ENCODE peak calls at places on chromosomes 1 and 21, in five cellular contexts. J is GM23338, X is GM10248, K is mucosa of descending colon, M is fibroblast of lung. G is an unnamed sample.

GRCh38 chr1:69258842-69259241 is 308.9 kb upstream of the LRRC7 start:
- DNase-seq in J (no peak), M (no peak), X (no peak), K (no peak), G (no peak)

GRCh38 chr1:157240495-157241184 is 102.4 kb upstream of the ETV3 start:
- DNase-seq in X (no peak), M (no peak), K (peak; percentile 52), J (no peak), G (no peak)

GRCh38 chr21:45109831-45110492 is 35.6 kb downstream of the ADARB1 start:
- DNase-seq in J (no peak), M (peak; percentile 29), K (no peak), X (peak; percentile 82), G (peak; percentile 7)

GRCh38 chr1:212721388-212722247 is 22.0 kb upstream of the BATF3 start:
- DNase-seq in X (no peak), M (peak; percentile 89), J (no peak), K (no peak), G (no peak)

GRCh38 chr1:45337630-45338320 is 2.2 kb upstream of the TOE1 start:
- DNase-seq in X (no peak), M (peak; percentile 14), J (no peak), K (no peak), G (no peak)

GRCh38 chr1:174726167-174726879 is 273.4 kb upstream of the CACYBP start:
- DNase-seq in X (no peak), M (peak; percentile 21), K (no peak), J (peak; percentile 61), G (no peak)

GRCh38 chr1:19081218-19081893 is 124.9 kb upstream of the IFFO2 start:
- DNase-seq in M (peak; percentile 52), J (no peak), X (no peak), K (no peak), G (no peak)

GRCh38 chr1:37477946-37478345 is 3.6 kb downstream of the ZC3H12A start:
- DNase-seq in K (peak; percentile 68), M (no peak), X (no peak), J (no peak), G (no peak)

GRCh38 chr1:231751624-231751897 is 125.0 kb downstream of the DISC1 start:
- DNase-seq in K (no peak), X (no peak), M (no peak), J (no peak), G (no peak)

GRCh38 chr1:19643113-19643512 is 998 bp upstream of the NBL1 start:
- DNase-seq in K (peak; percentile 91), X (no peak), J (no peak), M (peak; percentile 42), G (no peak)

GRCh38 chr1:21434394-21434793 is 5.5 kb upstream of the NBPF3 start:
- DNase-seq in X (no peak), J (no peak), M (no peak), K (no peak), G (no peak)

GRCh38 chr21:34022557-34023335 is 50.6 kb upstream of the MRPS6 start:
- DNase-seq in J (no peak), K (no peak), X (no peak), M (no peak), G (no peak)

GRCh38 chr1:92411511-92411910 is 75.2 kb downstream of the GFI1 start:
- DNase-seq in M (peak; percentile 65), J (no peak), K (no peak), X (no peak), G (peak; percentile 44)

GRCh38 chr1:30816211-30817082 is 58.9 kb upstream of the LAPTM5 start:
- DNase-seq in K (no peak), X (no peak), M (peak; percentile 94), J (peak; percentile 96), G (no peak)

GRCh38 chr1:213921352-213922111 is 66.2 kb upstream of the PROX1 start:
- DNase-seq in J (no peak), K (no peak), X (no peak), M (no peak), G (no peak)

DNA sequence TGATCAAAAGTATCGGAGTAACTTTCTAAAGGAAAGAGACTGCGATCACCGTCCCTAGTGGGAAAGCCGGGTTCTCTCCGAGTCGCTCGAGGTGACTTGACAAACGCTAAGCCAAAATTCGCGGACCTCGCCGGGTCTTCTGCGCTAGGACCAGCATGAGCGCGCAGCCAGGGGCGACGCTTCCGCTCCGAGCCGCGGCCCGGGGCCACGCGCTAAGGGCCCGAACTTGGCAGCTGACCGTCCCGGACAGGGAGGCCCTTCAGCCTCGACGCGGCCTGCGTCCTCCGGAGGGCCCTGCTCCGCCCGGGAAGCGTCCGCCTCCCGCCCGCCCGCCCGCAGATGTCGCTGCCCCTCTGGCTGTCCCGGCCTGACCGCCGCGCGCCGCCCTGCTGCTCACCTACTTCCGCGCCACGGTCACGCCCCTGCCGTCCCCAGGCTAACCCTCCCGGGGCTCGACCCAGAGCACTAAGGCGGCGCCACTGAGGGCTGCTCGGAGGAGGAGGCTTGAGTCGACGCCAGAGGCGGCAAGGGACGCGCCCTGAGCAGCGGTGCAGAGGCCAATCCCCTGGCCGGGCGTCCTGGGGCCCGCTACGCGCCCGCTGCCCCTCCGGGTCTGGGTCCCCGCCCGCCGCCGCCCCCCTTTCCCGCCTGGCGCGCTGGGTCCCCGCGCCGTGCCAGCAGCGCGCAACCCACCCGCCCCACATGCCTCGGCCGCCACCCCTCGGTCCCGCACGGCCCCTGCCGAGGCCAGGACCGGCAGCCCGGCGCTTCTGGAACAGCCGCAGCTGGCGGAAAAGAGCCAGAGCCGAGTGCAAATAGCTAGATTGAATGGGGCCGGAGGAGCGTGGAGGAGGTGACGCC is 896 bp upstream of the DUSP10 start:
- DNase-seq in J (peak; percentile 82), X (peak; percentile 81), M (peak; percentile 74), K (peak; percentile 94), G (peak; percentile 43)
- TF ChIP-seq CTCF in J (peak; percentile 26), X (no peak), M (no peak), K (peak; percentile 32), G (peak; percentile 10)

DNA sequence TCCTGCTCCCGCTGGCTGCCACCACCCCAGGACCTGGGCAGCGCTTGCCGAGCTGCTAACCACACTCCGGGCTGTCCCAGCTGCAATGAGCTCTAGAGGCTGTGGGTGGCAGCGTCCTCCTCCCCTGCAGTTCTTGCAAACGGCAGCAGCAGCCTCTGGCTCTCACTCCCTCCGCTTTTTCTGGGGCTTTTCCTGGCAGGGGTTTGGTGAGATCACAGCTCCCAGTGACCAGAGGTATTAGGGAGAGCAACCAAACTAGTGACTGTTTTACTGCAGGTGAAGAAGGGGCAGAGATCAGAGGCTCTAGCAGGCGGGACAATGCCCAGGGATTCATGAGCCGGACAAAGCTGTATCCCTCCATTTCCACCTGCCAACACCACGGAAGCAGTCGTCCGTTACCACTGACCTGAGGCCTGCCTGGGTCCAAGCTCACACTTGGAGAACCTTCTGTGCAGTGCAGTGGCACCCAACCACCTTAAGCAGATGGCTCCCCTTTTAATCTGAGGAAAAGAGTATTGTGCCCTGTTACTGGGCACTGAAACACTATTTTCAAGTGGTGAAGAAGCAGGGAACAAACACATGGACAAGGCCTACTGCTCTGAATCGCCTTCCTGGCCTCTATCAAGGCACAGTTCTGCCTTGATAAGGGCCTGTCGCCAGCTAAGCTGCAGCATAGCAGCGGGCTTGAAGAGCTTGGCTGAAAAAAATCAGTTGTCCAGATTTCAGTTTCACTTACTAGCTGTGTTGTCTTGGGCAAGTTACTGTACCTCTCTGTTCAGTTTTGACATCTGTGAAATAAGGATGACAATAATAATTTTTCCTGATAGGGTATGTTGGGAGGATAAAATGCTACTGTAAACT is at the start of gene F5:
- DNase-seq in J (peak; percentile 92), M (peak; percentile 53), X (peak; percentile 69), K (peak; percentile 87), G (no peak)
- TF ChIP-seq CTCF in J (peak; percentile 81), M (peak; percentile 44), X (peak; percentile 57), K (peak; percentile 36), G (peak; percentile 49)

DNA sequence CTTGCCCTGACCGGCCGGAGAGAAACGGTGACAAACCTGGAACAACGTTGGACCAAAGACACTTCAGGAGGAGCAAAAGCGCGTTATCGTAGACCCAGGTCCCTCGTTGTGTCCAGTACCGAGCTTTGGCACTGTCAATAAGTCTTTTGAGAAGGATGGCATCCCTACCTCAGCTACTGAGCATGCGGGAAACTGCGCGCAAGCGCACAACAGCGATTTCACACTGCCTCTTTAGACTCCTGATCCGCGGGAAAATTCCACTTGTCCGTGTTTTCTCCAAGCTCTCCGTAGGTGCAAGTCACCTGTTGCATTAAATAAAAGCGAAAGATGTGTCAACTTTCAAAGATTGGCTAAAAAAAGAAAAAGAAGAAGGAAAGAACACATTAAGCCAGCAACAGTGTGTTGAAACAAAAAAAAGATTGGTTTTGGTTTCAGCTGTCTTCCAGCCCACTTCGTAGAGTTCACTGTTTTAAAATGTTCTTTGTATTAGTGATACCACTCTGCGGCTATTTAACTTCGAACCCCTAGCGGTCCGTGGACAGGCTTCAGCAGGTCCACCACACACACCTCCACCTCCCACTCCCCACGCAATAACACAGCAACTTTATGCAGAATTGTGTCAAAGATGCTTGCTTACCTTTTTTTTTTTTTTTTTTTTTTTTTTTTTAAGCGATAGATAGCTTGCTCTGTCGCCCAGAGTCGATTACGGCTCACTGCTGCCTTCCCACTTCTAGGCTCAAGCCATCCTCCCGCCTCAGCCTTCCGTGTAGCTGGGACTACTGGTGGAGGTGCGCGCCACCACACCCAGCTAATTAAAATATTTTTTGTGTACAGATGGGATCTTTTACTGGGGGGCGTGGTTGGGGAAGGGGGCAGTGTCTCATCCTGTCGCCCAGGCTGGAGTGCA is at the start of gene BPNT1:
- DNase-seq in J (peak; percentile 97), X (peak; percentile 82), K (peak; percentile 96), M (peak; percentile 90), G (peak; percentile 80)
- TF ChIP-seq CTCF in J (no peak), X (no peak), K (no peak), M (no peak), G (no peak)

GRCh38 chr1:208228550-208228949 is 15.6 kb downstream of the PLXNA2 start:
- DNase-seq in M (no peak), X (no peak), J (no peak), K (no peak), G (no peak)

GRCh38 chr1:208224192-208224713 is 19.9 kb downstream of the PLXNA2 start:
- DNase-seq in J (no peak), M (no peak), K (no peak), X (no peak), G (no peak)

GRCh38 chr1:208228026-208228425 is 16.2 kb downstream of the PLXNA2 start:
- DNase-seq in M (no peak), K (no peak), X (no peak), J (no peak), G (no peak)

GRCh38 chr1:208227366-208227765 is 16.8 kb downstream of the PLXNA2 start:
- DNase-seq in X (no peak), J (no peak), K (no peak), M (no peak), G (no peak)

DNA sequence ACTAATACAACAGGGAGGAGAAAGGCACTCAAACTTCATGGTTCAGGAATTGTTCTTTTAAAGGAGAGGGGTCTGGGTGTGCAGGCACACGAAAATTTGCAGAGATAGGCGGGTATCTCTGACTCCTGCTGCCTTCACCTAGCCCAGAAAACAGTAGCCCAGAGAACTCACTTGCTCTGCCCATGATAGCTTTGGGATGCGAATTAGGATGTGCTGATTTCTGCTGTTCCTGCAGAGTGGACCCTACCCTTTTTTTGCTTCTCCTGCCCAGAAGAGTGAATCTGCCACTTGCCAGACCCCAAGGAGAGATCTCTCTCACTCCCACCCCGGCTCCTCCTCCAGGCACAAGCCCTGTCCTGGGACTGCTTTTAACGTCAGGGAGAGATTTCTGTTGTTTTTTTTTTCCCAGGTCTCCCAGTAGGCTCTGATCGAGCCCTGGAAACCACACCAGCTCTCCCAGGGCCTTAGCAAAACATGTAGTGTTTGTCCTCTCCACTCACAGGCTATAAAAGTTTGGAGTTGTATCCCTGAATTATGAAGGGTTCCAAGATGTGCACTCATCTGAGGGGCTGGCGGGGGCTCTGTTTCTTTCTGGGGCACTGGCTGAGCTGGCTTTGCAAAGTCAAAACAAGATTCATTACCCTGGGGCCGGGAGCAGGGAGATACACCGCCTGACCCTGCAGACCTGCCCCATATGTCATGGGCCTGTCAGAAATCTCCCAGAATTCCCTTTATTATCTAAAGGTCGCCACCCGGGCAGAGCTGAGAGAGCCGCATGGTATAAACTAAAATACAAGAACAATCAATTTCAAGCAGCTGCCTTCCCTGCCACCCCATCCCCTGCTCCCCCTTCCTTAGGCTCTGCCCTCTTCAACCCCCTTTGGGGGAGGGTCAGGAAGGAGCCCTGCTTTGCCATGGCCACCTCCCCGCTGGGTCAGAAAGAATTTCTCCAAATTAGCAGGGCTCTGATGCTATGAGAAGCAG is 17.9 kb downstream of the PLXNA2 start:
- DNase-seq in X (no peak), K (no peak), M (no peak), J (no peak), G (no peak)
- TF ChIP-seq CTCF in X (no peak), K (no peak), M (no peak), J (no peak), G (no peak)